ENCODE peak calls at places on chromosome 19, in eight cellular contexts. V is HEK293T; S is activated T-helper 1 cell treated with Interleukin-2 at 50 U/mL for 16 hours; I is activated CD8-positive, alpha-beta T cell treated with anti-CD3 and anti-CD28 coated beads, Interleukin-2, amount 10 ng/mL, durations not matched to agents 7 days and 5 days; B is thoracic aorta; K is non-pigmented ciliary epithelial cell; M is B cell; U is small intestine. T is an unnamed sample.

GRCh38 chr19:40433391-40434216 is 7.8 kb upstream of the SERTAD1 start:
- DNase-seq in S (peak), I (peak), V (peak), U (peak), B (peak), M (peak), K (no peak), T (peak)

GRCh38 chr19:18514800-18515682 is 6.8 kb downstream of the ELL start:
- DNase-seq in K (no peak), U (peak), B (no peak), S (no peak), M (no peak), V (no peak), I (no peak), T (peak)

GRCh38 chr19:33282036-33282686 is 20.2 kb downstream of the CEBPA start:
- DNase-seq in S (no peak), B (no peak), K (no peak), U (no peak), I (no peak), V (no peak), M (no peak), T (no peak)

GRCh38 chr19:7874080-7874856 is at the start of gene PRR36:
- DNase-seq in I (no peak), B (no peak), M (no peak), K (no peak), U (no peak), S (no peak), V (peak), T (no peak)

GRCh38 chr19:49687566-49688316 is 1.7 kb upstream of the ADM5 start:
- DNase-seq in V (no peak), M (no peak), I (no peak), U (no peak), B (no peak), S (no peak), K (no peak), T (no peak)

GRCh38 chr19:38063921-38064320 is 156.9 kb downstream of the SIPA1L3 start:
- DNase-seq in S (no peak), U (no peak), M (no peak), K (no peak), I (no peak), B (no peak), V (no peak), T (no peak)

GRCh38 chr19:51994048-51994644 is 7.5 kb upstream of the ZNF350 start:
- DNase-seq in S (no peak), K (no peak), I (no peak), U (no peak), M (no peak), V (no peak), B (no peak), T (no peak)

GRCh38 chr19:1364070-1364719 is 19.5 kb upstream of the NDUFS7 start:
- DNase-seq in M (no peak), U (no peak), I (peak), V (no peak), K (no peak), B (no peak), S (no peak), T (no peak)